ENCODE peak calls at places on chromosomes 16 and 17, in seven cellular contexts. S is IMR-90, J is HCT116, F is uterus, E is A549, D is transverse colon, U is suprapubic skin. M is an unnamed sample.
A peak's percentile ranks its signal among the peaks of the same experiment; 100 is the strongest.

GRCh38 chr16:79628501-79628975 is 28.0 kb upstream of the MAF start:
- DNase-seq in J (no peak), F (no peak), E (no peak), D (no peak), U (no peak), S (peak; percentile 19), M (no peak)

GRCh38 chr17:8894189-8894611 is 26.7 kb upstream of the PIK3R6 start:
- DNase-seq in F (no peak), S (no peak), D (peak; percentile 5), U (no peak), J (no peak), E (no peak), M (no peak)

GRCh38 chr17:81976332-81977210 is 858 bp upstream of the ASPSCR1 start:
- DNase-seq in S (no peak), D (peak; percentile 49), J (no peak), E (no peak), U (no peak), F (peak; percentile 38), M (no peak)

GRCh38 chr16:14955546-14956231 is 18.4 kb downstream of the NPIPA1 start:
- DNase-seq in J (no peak), E (no peak), U (no peak), F (no peak), D (no peak), S (no peak), M (no peak)

GRCh38 chr16:87895641-87896141 is 26.4 kb upstream of the SLC7A5 start:
- DNase-seq in E (no peak), S (peak; percentile 52), J (no peak), D (peak; percentile 34), U (no peak), F (no peak), M (no peak)

GRCh38 chr16:4347010-4347409 is 4.1 kb downstream of the PAM16 start:
- DNase-seq in S (no peak), E (no peak), F (no peak), J (no peak), U (no peak), D (no peak), M (no peak)

GRCh38 chr16:11836653-11837244 is 14.6 kb downstream of the RSL1D1 start:
- DNase-seq in D (no peak), J (no peak), E (no peak), F (no peak), U (peak; percentile 15), S (peak; percentile 87), M (peak; percentile 58)

GRCh38 chr16:20611975-20612471 is 35.9 kb upstream of the ACSM2B start:
- DNase-seq in U (no peak), S (no peak), J (no peak), F (peak; percentile 55), D (no peak), E (no peak), M (no peak)

GRCh38 chr16:50251375-50252081 is 14.8 kb upstream of the ADCY7 start:
- DNase-seq in U (peak; percentile 57), F (no peak), D (no peak), E (no peak), J (no peak), S (peak; percentile 91), M (peak; percentile 75)

GRCh38 chr17:74190154-74190553 is 13.3 kb upstream of the RPL38 start:
- DNase-seq in S (peak; percentile 61), U (no peak), F (no peak), E (peak; percentile 89), D (no peak), J (peak; percentile 66), M (peak; percentile 67)

GRCh38 chr17:16351831-16352230 is 1.4 kb downstream of the CENPV start:
- DNase-seq in E (no peak), U (no peak), S (peak; percentile 75), D (no peak), F (no peak), J (no peak), M (no peak)

GRCh38 chr16:24257965-24258364 is 1.8 kb downstream of the CACNG3 start:
- DNase-seq in F (no peak), S (no peak), D (no peak), E (no peak), U (no peak), J (no peak), M (no peak)

GRCh38 chr17:34797724-34798123 is 163.5 kb downstream of the CCT6B start:
- DNase-seq in S (peak; percentile 18), U (no peak), D (no peak), F (no peak), E (peak; percentile 31), J (no peak), M (peak; percentile 42)

GRCh38 chr16:68985855-68986254 is 119.6 kb upstream of the HAS3 start:
- DNase-seq in D (no peak), E (no peak), S (peak; percentile 94), F (no peak), U (no peak), J (peak; percentile 51), M (no peak)

GRCh38 chr17:2175294-2175628 is 120.4 kb downstream of the HIC1 start:
- DNase-seq in J (no peak), F (no peak), S (no peak), U (no peak), D (no peak), E (no peak), M (no peak)

GRCh38 chr16:11256657-11257130 is 690 bp upstream of the SOCS1 start:
- DNase-seq in S (peak; percentile 25), J (no peak), F (no peak), D (peak; percentile 70), E (peak; percentile 38), U (peak; percentile 81), M (peak; percentile 68)

GRCh38 chr16:49644143-49644460 is 211.8 kb downstream of the ZNF423 start:
- DNase-seq in D (no peak), U (peak; percentile 29), S (no peak), F (no peak), J (no peak), E (no peak), M (no peak)

GRCh38 chr17:52035336-52035915 is 123.1 kb downstream of the CA10 start:
- DNase-seq in D (no peak), J (no peak), E (no peak), F (no peak), S (no peak), U (no peak), M (no peak)

GRCh38 chr17:52041123-52041617 is 117.3 kb downstream of the CA10 start:
- DNase-seq in S (no peak), U (no peak), E (no peak), D (no peak), F (no peak), J (no peak), M (no peak)

GRCh38 chr17:52032454-52032853 is 126.1 kb downstream of the CA10 start:
- DNase-seq in D (no peak), E (no peak), U (no peak), S (no peak), J (no peak), F (no peak), M (no peak)

GRCh38 chr17:52036416-52036815 is 122.1 kb downstream of the CA10 start:
- DNase-seq in F (no peak), S (no peak), U (no peak), E (no peak), J (no peak), D (no peak), M (no peak)
- TF ChIP-seq POLR2A in F (no peak), S (no peak), U (no peak), E (no peak), J (no peak), D (no peak), M (no peak)

DNA sequence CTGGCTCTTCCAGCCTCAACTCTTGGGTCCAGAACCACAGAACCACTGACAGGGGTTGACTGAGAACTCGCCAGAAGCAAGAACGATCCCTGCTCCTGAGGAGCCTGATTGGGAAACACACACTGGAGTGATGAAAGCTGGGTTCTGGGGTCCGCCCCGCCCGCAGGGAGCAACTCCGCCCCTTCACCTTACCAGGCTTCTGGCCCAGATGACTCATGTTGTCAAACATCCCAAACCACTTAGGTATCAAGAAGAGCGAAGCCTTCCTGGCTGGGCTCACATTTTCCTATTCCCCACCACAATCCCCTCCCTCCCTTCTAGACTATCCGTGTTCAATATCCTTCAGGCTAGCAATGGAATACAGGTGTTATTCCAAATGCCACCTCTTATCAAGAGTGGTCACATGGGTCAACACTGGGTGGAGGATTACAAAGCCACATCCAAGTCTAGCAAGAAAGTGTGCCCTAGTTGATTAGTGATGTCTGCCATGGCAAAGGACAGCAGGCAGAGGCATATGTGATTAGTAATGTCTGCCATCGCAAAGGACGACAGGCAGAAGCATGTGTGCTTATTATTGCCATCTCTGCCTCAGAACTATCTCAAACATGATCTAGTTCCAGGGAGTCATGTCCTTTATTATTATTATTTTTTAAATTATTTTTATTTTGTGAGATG is 70.5 kb downstream of the TIMM22 start:
- DNase-seq in S (no peak), D (no peak), E (peak; percentile 39), J (no peak), F (no peak), U (no peak), M (no peak)
- TF ChIP-seq POLR2A in S (no peak), D (no peak), E (no peak), J (no peak), F (no peak), U (no peak), M (no peak)

DNA sequence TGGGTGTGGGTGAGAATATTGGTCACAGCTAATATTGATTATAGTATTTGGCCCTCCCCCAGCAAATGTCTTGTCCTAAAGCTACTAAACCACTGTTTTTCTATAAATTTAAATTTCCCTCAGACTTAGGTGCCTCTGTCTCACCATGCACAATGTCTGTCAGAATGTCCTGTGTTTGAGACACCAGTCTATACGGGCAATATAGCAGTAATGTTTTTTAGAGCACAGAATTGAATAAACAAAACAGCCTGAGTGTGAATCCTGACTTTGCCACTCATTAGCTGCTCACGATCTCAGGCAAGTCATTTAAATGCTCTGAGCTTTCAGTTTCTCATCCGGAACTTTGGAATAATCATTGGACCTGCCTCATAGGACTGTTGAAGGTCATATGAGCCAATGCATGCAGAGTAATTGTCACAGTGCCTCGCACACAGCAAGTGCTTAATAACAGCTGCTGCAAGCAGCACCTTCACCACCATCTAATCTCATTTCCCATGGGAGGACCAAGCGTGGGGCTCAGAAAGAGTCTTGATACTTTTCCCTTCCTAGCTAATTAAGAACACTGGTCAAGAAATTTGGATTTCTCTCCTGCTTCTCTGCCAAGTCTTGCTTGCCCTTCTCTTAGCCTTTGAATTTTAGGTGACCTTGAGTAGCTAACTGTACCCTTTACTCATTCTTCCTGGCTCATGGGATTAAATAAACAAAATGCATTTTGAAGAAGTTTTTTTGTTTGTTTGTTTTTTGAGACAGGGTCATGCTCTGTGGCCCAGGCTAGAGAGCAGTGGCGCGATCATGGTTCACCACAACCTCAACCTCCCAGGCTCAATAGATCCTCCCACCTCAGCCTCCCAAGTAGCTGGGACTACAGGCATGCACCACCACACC is 9.9 kb downstream of the HLF start:
- DNase-seq in E (no peak), F (no peak), U (no peak), S (no peak), J (no peak), D (no peak), M (no peak)
- TF ChIP-seq POLR2A in E (no peak), F (no peak), U (no peak), S (no peak), J (no peak), D (no peak), M (no peak)

GRCh38 chr17:64146418-64147109 is 16.6 kb upstream of the ERN1 start:
- DNase-seq in F (peak; percentile 65), S (peak; percentile 72), J (no peak), U (peak; percentile 88), D (peak; percentile 60), E (peak; percentile 31), M (no peak)
- TF ChIP-seq POLR2A in F (no peak), S (no peak), J (no peak), U (no peak), D (no peak), E (peak; percentile 83), M (peak; percentile 34)

M was measured in H54.